ENCODE peak calls at places on chromosomes 4 and X, in eight cellular contexts. One of them, this sample, is unnamed.
A peak's percentile ranks its signal among the peaks of the same experiment; 100 is the strongest.

GRCh38 chr4:182694551-182694950 is 222.6 kb downstream of the DCTD start:
- DNase-seq in HCT116: no peak
- DNase-seq in HepG2: no peak
- DNase-seq in A549: no peak
- DNase-seq in GM12878: no peak
- DNase-seq in K562: no peak
- DNase-seq in endothelial cell of umbilical vein: no peak
- DNase-seq in IMR-90: no peak
- DNase-seq in this sample: no peak

GRCh38 chr4:1171306-1172227 is 816 bp downstream of the SPON2 start:
- DNase-seq in HCT116: no peak
- DNase-seq in HepG2: no peak
- DNase-seq in A549: no peak
- DNase-seq in GM12878: no peak
- DNase-seq in K562: no peak
- DNase-seq in endothelial cell of umbilical vein: no peak
- DNase-seq in IMR-90: no peak
- DNase-seq in this sample: no peak

GRCh38 chr4:4411906-4412305 is 25.0 kb downstream of the NSG1 start:
- DNase-seq in HCT116: no peak
- DNase-seq in HepG2: no peak
- DNase-seq in A549: no peak
- DNase-seq in GM12878: no peak
- DNase-seq in K562: no peak
- DNase-seq in endothelial cell of umbilical vein: no peak
- DNase-seq in IMR-90: no peak
- DNase-seq in this sample: no peak

GRCh38 chr4:24680746-24681145 is 96.4 kb upstream of the DHX15 start:
- DNase-seq in HCT116: no peak
- DNase-seq in HepG2: no peak
- DNase-seq in A549: no peak
- DNase-seq in GM12878: no peak
- DNase-seq in K562: no peak
- DNase-seq in endothelial cell of umbilical vein: no peak
- DNase-seq in IMR-90: no peak
- DNase-seq in this sample: no peak

GRCh38 chr4:2820216-2820982 is 23.2 kb upstream of the ADD1 start:
- DNase-seq in HCT116: no peak
- DNase-seq in HepG2: no peak
- DNase-seq in A549: no peak
- DNase-seq in GM12878: no peak
- DNase-seq in K562: no peak
- DNase-seq in endothelial cell of umbilical vein: no peak
- DNase-seq in IMR-90: no peak
- DNase-seq in this sample: no peak

GRCh38 chr4:184818216-184818564 is 7.6 kb downstream of the ACSL1 start:
- DNase-seq in HCT116: no peak
- DNase-seq in HepG2: no peak
- DNase-seq in A549: no peak
- DNase-seq in GM12878: peak; percentile 65
- DNase-seq in K562: no peak
- DNase-seq in endothelial cell of umbilical vein: no peak
- DNase-seq in IMR-90: no peak
- DNase-seq in this sample: no peak

GRCh38 chr4:5069916-5070315 is 18.6 kb downstream of the STK32B start:
- DNase-seq in HCT116: no peak
- DNase-seq in HepG2: no peak
- DNase-seq in A549: no peak
- DNase-seq in GM12878: no peak
- DNase-seq in K562: no peak
- DNase-seq in endothelial cell of umbilical vein: no peak
- DNase-seq in IMR-90: no peak
- DNase-seq in this sample: no peak

GRCh38 chr4:99790796-99791617 is 25.6 kb upstream of the DAPP1 start:
- DNase-seq in HCT116: no peak
- DNase-seq in HepG2: no peak
- DNase-seq in A549: no peak
- DNase-seq in GM12878: no peak
- DNase-seq in K562: no peak
- DNase-seq in endothelial cell of umbilical vein: no peak
- DNase-seq in IMR-90: no peak
- DNase-seq in this sample: no peak

GRCh38 chrX:9372866-9373265 is 92.0 kb upstream of the TBL1X start:
- DNase-seq in HCT116: no peak
- DNase-seq in HepG2: no peak
- DNase-seq in A549: no peak
- DNase-seq in GM12878: no peak
- DNase-seq in K562: no peak
- DNase-seq in endothelial cell of umbilical vein: no peak
- DNase-seq in IMR-90: no peak
- DNase-seq in this sample: no peak

GRCh38 chr4:6517171-6517570 is 44.8 kb upstream of the PPP2R2C start:
- DNase-seq in HCT116: no peak
- DNase-seq in HepG2: no peak
- DNase-seq in A549: no peak
- DNase-seq in GM12878: no peak
- DNase-seq in K562: no peak
- DNase-seq in endothelial cell of umbilical vein: no peak
- DNase-seq in IMR-90: no peak
- DNase-seq in this sample: no peak

GRCh38 chr4:18664051-18664450 is 642.5 kb upstream of the LCORL start:
- DNase-seq in HCT116: no peak
- DNase-seq in HepG2: no peak
- DNase-seq in A549: no peak
- DNase-seq in GM12878: no peak
- DNase-seq in K562: no peak
- DNase-seq in endothelial cell of umbilical vein: no peak
- DNase-seq in IMR-90: no peak
- DNase-seq in this sample: no peak

GRCh38 chr4:67052981-67053380 is 492.3 kb downstream of the CENPC start:
- DNase-seq in HCT116: no peak
- DNase-seq in HepG2: no peak
- DNase-seq in A549: no peak
- DNase-seq in GM12878: no peak
- DNase-seq in K562: no peak
- DNase-seq in endothelial cell of umbilical vein: no peak
- DNase-seq in IMR-90: no peak
- DNase-seq in this sample: no peak

GRCh38 chrX:47093860-47094259 is 15.6 kb downstream of the RGN start:
- DNase-seq in HCT116: no peak
- DNase-seq in HepG2: no peak
- DNase-seq in A549: no peak
- DNase-seq in GM12878: no peak
- DNase-seq in K562: no peak
- DNase-seq in endothelial cell of umbilical vein: no peak
- DNase-seq in IMR-90: no peak
- DNase-seq in this sample: no peak

GRCh38 chr4:71304289-71304850 is 34.5 kb upstream of the SLC4A4 start:
- DNase-seq in HCT116: no peak
- DNase-seq in HepG2: no peak
- DNase-seq in A549: no peak
- DNase-seq in GM12878: no peak
- DNase-seq in K562: no peak
- DNase-seq in endothelial cell of umbilical vein: no peak
- DNase-seq in IMR-90: no peak
- DNase-seq in this sample: no peak

GRCh38 chr4:12170308-12170707 is 741.6 kb upstream of the HS3ST1 start:
- DNase-seq in HCT116: no peak
- DNase-seq in HepG2: no peak
- DNase-seq in A549: no peak
- DNase-seq in GM12878: no peak
- DNase-seq in K562: no peak
- DNase-seq in endothelial cell of umbilical vein: no peak
- DNase-seq in IMR-90: no peak
- DNase-seq in this sample: no peak

GRCh38 chr4:167221074-167221473 is 13.2 kb downstream of the SPOCK3 start:
- DNase-seq in HCT116: no peak
- DNase-seq in HepG2: no peak
- DNase-seq in A549: no peak
- DNase-seq in GM12878: no peak
- DNase-seq in K562: no peak
- DNase-seq in endothelial cell of umbilical vein: no peak
- DNase-seq in IMR-90: no peak
- DNase-seq in this sample: no peak

GRCh38 chr4:64729561-64729960 is 320.3 kb upstream of the TECRL start:
- DNase-seq in HCT116: no peak
- DNase-seq in HepG2: no peak
- DNase-seq in A549: no peak
- DNase-seq in GM12878: no peak
- DNase-seq in K562: no peak
- DNase-seq in endothelial cell of umbilical vein: no peak
- DNase-seq in IMR-90: no peak
- DNase-seq in this sample: peak; percentile 41

GRCh38 chrX:134676440-134676839 is 18.2 kb upstream of the PLAC1 start:
- DNase-seq in HCT116: no peak
- DNase-seq in HepG2: no peak
- DNase-seq in A549: peak; percentile 71
- DNase-seq in GM12878: no peak
- DNase-seq in K562: no peak
- DNase-seq in endothelial cell of umbilical vein: peak; percentile 13
- DNase-seq in IMR-90: peak; percentile 79
- DNase-seq in this sample: no peak

GRCh38 chrX:134677332-134677731 is 19.1 kb upstream of the PLAC1 start:
- DNase-seq in HCT116: no peak
- DNase-seq in HepG2: no peak
- DNase-seq in A549: no peak
- DNase-seq in GM12878: no peak
- DNase-seq in K562: no peak
- DNase-seq in endothelial cell of umbilical vein: no peak
- DNase-seq in IMR-90: no peak
- DNase-seq in this sample: no peak

GRCh38 chrX:134682081-134682480 is 23.8 kb upstream of the PLAC1 start:
- DNase-seq in HCT116: no peak
- DNase-seq in HepG2: no peak
- DNase-seq in A549: no peak
- DNase-seq in GM12878: no peak
- DNase-seq in K562: no peak
- DNase-seq in endothelial cell of umbilical vein: no peak
- DNase-seq in IMR-90: no peak
- DNase-seq in this sample: no peak

GRCh38 chrX:134679644-134680043 is 21.4 kb upstream of the PLAC1 start:
- DNase-seq in HCT116: no peak
- DNase-seq in HepG2: no peak
- DNase-seq in A549: no peak
- DNase-seq in GM12878: no peak
- DNase-seq in K562: no peak
- DNase-seq in endothelial cell of umbilical vein: no peak
- DNase-seq in IMR-90: no peak
- DNase-seq in this sample: no peak

DNA sequence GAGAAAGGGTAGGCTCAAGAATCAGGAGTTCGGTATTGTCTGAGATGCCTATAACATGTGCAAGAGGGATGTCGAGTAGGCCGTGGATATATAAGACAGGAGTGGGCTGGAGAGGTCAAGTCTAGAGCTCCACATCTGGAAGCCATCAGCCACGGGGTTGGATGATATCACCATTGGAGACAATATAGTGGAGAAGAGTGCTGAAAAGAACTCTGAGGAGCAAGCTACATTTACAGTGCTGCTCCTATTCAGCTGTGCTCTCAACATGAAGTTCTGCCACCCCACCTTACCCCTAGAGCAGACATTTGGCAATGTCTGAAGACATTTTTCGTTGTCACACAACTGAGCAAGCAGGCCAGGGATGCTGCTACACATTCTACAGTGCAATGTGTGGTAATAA is 21.0 kb upstream of the PLAC1 start:
- DNase-seq in HCT116: no peak
- DNase-seq in HepG2: no peak
- DNase-seq in A549: no peak
- DNase-seq in GM12878: no peak
- DNase-seq in K562: no peak
- DNase-seq in endothelial cell of umbilical vein: no peak
- DNase-seq in IMR-90: peak; percentile 48
- DNase-seq in this sample: no peak
- TF ChIP-seq POLR2A in HCT116: no peak
- TF ChIP-seq POLR2A in HepG2: no peak
- TF ChIP-seq POLR2A in A549: no peak
- TF ChIP-seq POLR2A in GM12878: no peak
- TF ChIP-seq POLR2A in K562: no peak
- TF ChIP-seq POLR2A in endothelial cell of umbilical vein: no peak
- TF ChIP-seq POLR2A in IMR-90: no peak
- TF ChIP-seq POLR2A in this sample: no peak

GRCh38 chrX:22699591-22700091 is 300.1 kb upstream of the DDX53 start:
- DNase-seq in HCT116: no peak
- DNase-seq in HepG2: no peak
- DNase-seq in A549: no peak
- DNase-seq in GM12878: no peak
- DNase-seq in K562: no peak
- DNase-seq in endothelial cell of umbilical vein: peak; percentile 78
- DNase-seq in IMR-90: peak; percentile 90
- DNase-seq in this sample: no peak
- H3K4me2 ChIP-seq in HCT116: no peak overlapping the region
- H3K4me2 ChIP-seq in HepG2: no peak overlapping the region
- H3K4me2 ChIP-seq in A549: no peak overlapping the region
- H3K4me2 ChIP-seq in GM12878: no peak overlapping the region
- H3K4me2 ChIP-seq in K562: no peak overlapping the region
- H3K4me2 ChIP-seq in endothelial cell of umbilical vein: peak overlapping the region; percentile 16
- H3K4me2 ChIP-seq in IMR-90: peak overlapping the region; percentile 28
- H3K4me2 ChIP-seq in this sample: no peak overlapping the region

DNA sequence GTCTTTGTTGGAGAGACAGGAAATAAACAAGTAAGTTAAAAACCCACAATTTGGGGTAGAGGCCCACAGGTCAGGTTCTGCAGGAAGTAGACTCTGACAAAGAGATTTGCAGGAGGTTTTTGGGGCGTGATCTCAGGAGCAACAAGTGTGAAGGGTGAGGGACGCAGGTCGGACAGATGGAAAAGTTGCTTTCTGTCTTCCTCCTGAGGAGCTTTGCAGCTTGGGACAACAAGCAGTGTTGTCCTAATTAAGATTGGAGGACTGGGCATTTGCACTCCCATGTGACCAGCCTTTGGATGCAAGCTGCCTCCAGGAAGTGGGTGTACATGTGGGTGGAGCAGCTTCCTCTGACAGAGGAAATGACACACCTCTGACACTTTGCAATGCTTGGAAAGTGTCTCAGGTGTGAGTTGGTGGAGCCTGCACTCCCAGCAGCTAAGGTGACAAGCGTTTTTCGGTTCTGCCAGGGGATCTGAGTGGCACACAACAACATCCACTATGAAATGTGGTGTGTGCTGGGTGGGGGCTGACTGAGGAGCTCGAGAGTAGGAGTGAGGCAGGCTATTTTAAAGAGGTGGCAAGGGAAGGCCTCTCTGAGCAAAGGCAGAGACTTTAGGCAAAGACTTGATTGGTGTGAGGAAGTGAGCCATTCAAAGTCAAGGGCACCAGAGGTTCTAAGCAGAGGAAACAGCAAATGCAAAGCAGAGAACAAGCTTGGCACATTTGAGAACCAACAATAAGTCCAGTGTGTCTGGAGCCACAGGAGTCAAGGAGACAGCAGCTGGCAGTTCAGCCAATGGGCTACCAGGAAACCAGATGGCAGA is 339.8 kb upstream of the GATB start:
- DNase-seq in HCT116: peak; percentile 22
- DNase-seq in HepG2: no peak
- DNase-seq in A549: no peak
- DNase-seq in GM12878: no peak
- DNase-seq in K562: no peak
- DNase-seq in endothelial cell of umbilical vein: peak; percentile 27
- DNase-seq in IMR-90: no peak
- DNase-seq in this sample: peak; percentile 30
- TF ChIP-seq POLR2A in HCT116: no peak
- TF ChIP-seq POLR2A in HepG2: no peak
- TF ChIP-seq POLR2A in A549: no peak
- TF ChIP-seq POLR2A in GM12878: no peak
- TF ChIP-seq POLR2A in K562: no peak
- TF ChIP-seq POLR2A in endothelial cell of umbilical vein: no peak
- TF ChIP-seq POLR2A in IMR-90: no peak
- TF ChIP-seq POLR2A in this sample: no peak

GRCh38 chrX:40205471-40205870 is 107.7 kb upstream of the BCOR start:
- DNase-seq in HCT116: no peak
- DNase-seq in HepG2: no peak
- DNase-seq in A549: no peak
- DNase-seq in GM12878: no peak
- DNase-seq in K562: no peak
- DNase-seq in endothelial cell of umbilical vein: no peak
- DNase-seq in IMR-90: no peak
- DNase-seq in this sample: no peak
- H3K4me2 ChIP-seq in HCT116: no peak overlapping the region
- H3K4me2 ChIP-seq in HepG2: no peak overlapping the region
- H3K4me2 ChIP-seq in A549: no peak overlapping the region
- H3K4me2 ChIP-seq in GM12878: no peak overlapping the region
- H3K4me2 ChIP-seq in K562: no peak overlapping the region
- H3K4me2 ChIP-seq in endothelial cell of umbilical vein: no peak overlapping the region
- H3K4me2 ChIP-seq in IMR-90: no peak overlapping the region
- H3K4me2 ChIP-seq in this sample: no peak overlapping the region